ENCODE peak calls at places on chromosomes 11 and 22, in seven cellular contexts. One of them, this sample, is unnamed.

GRCh38 chr11:121282376-121282775 is 10.2 kb upstream of the SC5D start:
- DNase-seq in fibroblast of lung: no peak
- DNase-seq in astrocyte of the spinal cord: no peak
- DNase-seq in fibroblast of the aortic adventitia: no peak
- DNase-seq in progenitor cell of endocrine pancreas: no peak
- DNase-seq in OCI-M1: no peak
- DNase-seq in T-cell: no peak
- DNase-seq in this sample: no peak

GRCh38 chr22:28231423-28231822 is 312.4 kb upstream of the PITPNB start:
- DNase-seq in astrocyte of the spinal cord: peak
- DNase-seq in fibroblast of the aortic adventitia: peak
- DNase-seq in progenitor cell of endocrine pancreas: no peak
- DNase-seq in fibroblast of lung: peak
- DNase-seq in T-cell: no peak
- DNase-seq in OCI-M1: no peak
- DNase-seq in this sample: no peak

GRCh38 chr22:42180349-42180842 is 49.8 kb upstream of the CYP2D6 start:
- DNase-seq in progenitor cell of endocrine pancreas: no peak
- DNase-seq in astrocyte of the spinal cord: peak
- DNase-seq in OCI-M1: peak
- DNase-seq in T-cell: peak
- DNase-seq in fibroblast of the aortic adventitia: peak
- DNase-seq in fibroblast of lung: peak
- DNase-seq in this sample: no peak

GRCh38 chr11:20397281-20397680 is 9.8 kb downstream of the PRMT3 start:
- DNase-seq in astrocyte of the spinal cord: peak
- DNase-seq in fibroblast of the aortic adventitia: peak
- DNase-seq in OCI-M1: peak
- DNase-seq in fibroblast of lung: peak
- DNase-seq in T-cell: no peak
- DNase-seq in progenitor cell of endocrine pancreas: no peak
- DNase-seq in this sample: peak

GRCh38 chr11:100929377-100929776 is 200.2 kb downstream of the PGR start:
- DNase-seq in astrocyte of the spinal cord: peak
- DNase-seq in OCI-M1: peak
- DNase-seq in T-cell: no peak
- DNase-seq in fibroblast of the aortic adventitia: peak
- DNase-seq in fibroblast of lung: peak
- DNase-seq in progenitor cell of endocrine pancreas: no peak
- DNase-seq in this sample: peak

GRCh38 chr11:9206496-9206895 is 58.7 kb downstream of the DENND5A start:
- DNase-seq in fibroblast of the aortic adventitia: peak
- DNase-seq in progenitor cell of endocrine pancreas: no peak
- DNase-seq in fibroblast of lung: peak
- DNase-seq in OCI-M1: no peak
- DNase-seq in astrocyte of the spinal cord: peak
- DNase-seq in T-cell: no peak
- DNase-seq in this sample: no peak

GRCh38 chr11:115919341-115920086 is 415.3 kb upstream of the CADM1 start:
- DNase-seq in OCI-M1: no peak
- DNase-seq in fibroblast of lung: peak
- DNase-seq in T-cell: no peak
- DNase-seq in progenitor cell of endocrine pancreas: no peak
- DNase-seq in fibroblast of the aortic adventitia: no peak
- DNase-seq in astrocyte of the spinal cord: peak
- DNase-seq in this sample: peak

GRCh38 chr11:35214792-35215193 is 75.8 kb downstream of the CD44 start:
- DNase-seq in OCI-M1: no peak
- DNase-seq in progenitor cell of endocrine pancreas: no peak
- DNase-seq in fibroblast of the aortic adventitia: peak
- DNase-seq in T-cell: no peak
- DNase-seq in astrocyte of the spinal cord: peak
- DNase-seq in fibroblast of lung: peak
- DNase-seq in this sample: peak

GRCh38 chr11:8090756-8091155 is 9.7 kb downstream of the TUB start:
- DNase-seq in OCI-M1: peak
- DNase-seq in T-cell: no peak
- DNase-seq in fibroblast of lung: peak
- DNase-seq in fibroblast of the aortic adventitia: peak
- DNase-seq in astrocyte of the spinal cord: no peak
- DNase-seq in progenitor cell of endocrine pancreas: peak
- DNase-seq in this sample: no peak

GRCh38 chr11:69732910-69733309 is 29.1 kb upstream of the FGF19 start:
- DNase-seq in OCI-M1: no peak
- DNase-seq in astrocyte of the spinal cord: no peak
- DNase-seq in fibroblast of lung: no peak
- DNase-seq in fibroblast of the aortic adventitia: no peak
- DNase-seq in progenitor cell of endocrine pancreas: no peak
- DNase-seq in T-cell: no peak
- DNase-seq in this sample: no peak

GRCh38 chr22:47125603-47126002 is 363.2 kb downstream of the TBC1D22A start:
- DNase-seq in fibroblast of lung: no peak
- DNase-seq in fibroblast of the aortic adventitia: no peak
- DNase-seq in T-cell: no peak
- DNase-seq in OCI-M1: no peak
- DNase-seq in progenitor cell of endocrine pancreas: no peak
- DNase-seq in astrocyte of the spinal cord: no peak
- DNase-seq in this sample: no peak

GRCh38 chr11:101442171-101442570 is 141.6 kb downstream of the TRPC6 start:
- DNase-seq in progenitor cell of endocrine pancreas: no peak
- DNase-seq in T-cell: no peak
- DNase-seq in OCI-M1: no peak
- DNase-seq in astrocyte of the spinal cord: peak
- DNase-seq in fibroblast of lung: peak
- DNase-seq in fibroblast of the aortic adventitia: peak
- DNase-seq in this sample: peak

GRCh38 chr11:124674168-124674517 is 439 bp downstream of the SPA17 start:
- DNase-seq in astrocyte of the spinal cord: no peak
- DNase-seq in fibroblast of the aortic adventitia: no peak
- DNase-seq in T-cell: no peak
- DNase-seq in progenitor cell of endocrine pancreas: no peak
- DNase-seq in OCI-M1: no peak
- DNase-seq in fibroblast of lung: peak
- DNase-seq in this sample: no peak

GRCh38 chr11:102237096-102237735 is 80.1 kb upstream of the BIRC3 start:
- DNase-seq in progenitor cell of endocrine pancreas: no peak
- DNase-seq in fibroblast of lung: peak
- DNase-seq in OCI-M1: no peak
- DNase-seq in fibroblast of the aortic adventitia: peak
- DNase-seq in astrocyte of the spinal cord: peak
- DNase-seq in T-cell: no peak
- DNase-seq in this sample: no peak

GRCh38 chr11:37704791-37705190 is 1106.8 kb upstream of the RAG2 start:
- DNase-seq in fibroblast of lung: no peak
- DNase-seq in OCI-M1: no peak
- DNase-seq in astrocyte of the spinal cord: no peak
- DNase-seq in T-cell: no peak
- DNase-seq in progenitor cell of endocrine pancreas: no peak
- DNase-seq in fibroblast of the aortic adventitia: peak
- DNase-seq in this sample: no peak

GRCh38 chr11:46345881-46346484 is 1.3 kb upstream of the DGKZ start:
- DNase-seq in fibroblast of lung: no peak
- DNase-seq in fibroblast of the aortic adventitia: no peak
- DNase-seq in T-cell: no peak
- DNase-seq in astrocyte of the spinal cord: no peak
- DNase-seq in OCI-M1: no peak
- DNase-seq in progenitor cell of endocrine pancreas: no peak
- DNase-seq in this sample: no peak

GRCh38 chr11:125201525-125202121 is 37.1 kb downstream of the PKNOX2 start:
- DNase-seq in fibroblast of the aortic adventitia: peak
- DNase-seq in fibroblast of lung: peak
- DNase-seq in progenitor cell of endocrine pancreas: no peak
- DNase-seq in astrocyte of the spinal cord: no peak
- DNase-seq in T-cell: no peak
- DNase-seq in OCI-M1: no peak
- DNase-seq in this sample: no peak

GRCh38 chr11:86553322-86553721 is 119.1 kb downstream of the ME3 start:
- DNase-seq in fibroblast of the aortic adventitia: no peak
- DNase-seq in fibroblast of lung: no peak
- DNase-seq in progenitor cell of endocrine pancreas: no peak
- DNase-seq in OCI-M1: no peak
- DNase-seq in astrocyte of the spinal cord: no peak
- DNase-seq in T-cell: no peak
- DNase-seq in this sample: no peak

GRCh38 chr11:27254744-27255446 is 108.1 kb downstream of the CCDC34 start:
- DNase-seq in astrocyte of the spinal cord: peak
- DNase-seq in fibroblast of the aortic adventitia: peak
- DNase-seq in T-cell: no peak
- DNase-seq in fibroblast of lung: peak
- DNase-seq in OCI-M1: no peak
- DNase-seq in progenitor cell of endocrine pancreas: no peak
- DNase-seq in this sample: no peak

GRCh38 chr11:49208006-49208721 is at the start of gene FOLH1:
- DNase-seq in OCI-M1: peak
- DNase-seq in fibroblast of the aortic adventitia: no peak
- DNase-seq in progenitor cell of endocrine pancreas: no peak
- DNase-seq in T-cell: no peak
- DNase-seq in astrocyte of the spinal cord: no peak
- DNase-seq in fibroblast of lung: no peak
- DNase-seq in this sample: no peak

GRCh38 chr22:38080847-38081635 is 2.9 kb downstream of the SLC16A8 start:
- DNase-seq in fibroblast of the aortic adventitia: peak
- DNase-seq in astrocyte of the spinal cord: peak
- DNase-seq in progenitor cell of endocrine pancreas: no peak
- DNase-seq in fibroblast of lung: peak
- DNase-seq in T-cell: no peak
- DNase-seq in OCI-M1: no peak
- DNase-seq in this sample: no peak

GRCh38 chr11:62757846-62758788 is 3.3 kb upstream of the POLR2G start:
- DNase-seq in astrocyte of the spinal cord: no peak
- DNase-seq in T-cell: no peak
- DNase-seq in progenitor cell of endocrine pancreas: no peak
- DNase-seq in fibroblast of lung: no peak
- DNase-seq in OCI-M1: no peak
- DNase-seq in fibroblast of the aortic adventitia: no peak
- DNase-seq in this sample: no peak

GRCh38 chr22:21800552-21801303 is 65.1 kb upstream of the YPEL1 start:
- DNase-seq in T-cell: no peak
- DNase-seq in fibroblast of lung: no peak
- DNase-seq in OCI-M1: no peak
- DNase-seq in progenitor cell of endocrine pancreas: no peak
- DNase-seq in fibroblast of the aortic adventitia: no peak
- DNase-seq in astrocyte of the spinal cord: no peak
- DNase-seq in this sample: no peak

GRCh38 chr11:82902880-82903279 is 1.3 kb downstream of the DDIAS start:
- DNase-seq in astrocyte of the spinal cord: no peak
- DNase-seq in OCI-M1: no peak
- DNase-seq in fibroblast of the aortic adventitia: no peak
- DNase-seq in fibroblast of lung: no peak
- DNase-seq in progenitor cell of endocrine pancreas: no peak
- DNase-seq in T-cell: no peak
- DNase-seq in this sample: no peak

GRCh38 chr11:16815047-16815767 is 76.8 kb downstream of the C11orf58 start:
- DNase-seq in astrocyte of the spinal cord: peak
- DNase-seq in fibroblast of lung: peak
- DNase-seq in OCI-M1: no peak
- DNase-seq in fibroblast of the aortic adventitia: peak
- DNase-seq in T-cell: no peak
- DNase-seq in progenitor cell of endocrine pancreas: no peak
- DNase-seq in this sample: peak

GRCh38 chr11:3810951-3811350 is 2.6 kb downstream of the PGAP2 start:
- DNase-seq in fibroblast of lung: no peak
- DNase-seq in T-cell: no peak
- DNase-seq in astrocyte of the spinal cord: no peak
- DNase-seq in progenitor cell of endocrine pancreas: no peak
- DNase-seq in fibroblast of the aortic adventitia: peak
- DNase-seq in OCI-M1: no peak
- DNase-seq in this sample: no peak

GRCh38 chr11:15139101-15139770 is 24.5 kb downstream of the INSC start:
- DNase-seq in progenitor cell of endocrine pancreas: no peak
- DNase-seq in fibroblast of the aortic adventitia: no peak
- DNase-seq in OCI-M1: no peak
- DNase-seq in fibroblast of lung: no peak
- DNase-seq in astrocyte of the spinal cord: no peak
- DNase-seq in T-cell: no peak
- DNase-seq in this sample: no peak

GRCh38 chr22:48950151-48950915 is 877.3 kb downstream of the BRD1 start:
- DNase-seq in fibroblast of lung: no peak
- DNase-seq in fibroblast of the aortic adventitia: no peak
- DNase-seq in astrocyte of the spinal cord: no peak
- DNase-seq in T-cell: no peak
- DNase-seq in OCI-M1: no peak
- DNase-seq in progenitor cell of endocrine pancreas: no peak
- DNase-seq in this sample: no peak

GRCh38 chr11:36157151-36157519 is 132.1 kb downstream of the COMMD9 start:
- DNase-seq in OCI-M1: no peak
- DNase-seq in T-cell: no peak
- DNase-seq in fibroblast of the aortic adventitia: peak
- DNase-seq in astrocyte of the spinal cord: no peak
- DNase-seq in fibroblast of lung: no peak
- DNase-seq in progenitor cell of endocrine pancreas: no peak
- DNase-seq in this sample: no peak

GRCh38 chr22:46450931-46451660 is 86.3 kb downstream of the CELSR1 start:
- DNase-seq in fibroblast of lung: no peak
- DNase-seq in progenitor cell of endocrine pancreas: no peak
- DNase-seq in T-cell: no peak
- DNase-seq in OCI-M1: no peak
- DNase-seq in astrocyte of the spinal cord: no peak
- DNase-seq in fibroblast of the aortic adventitia: no peak
- DNase-seq in this sample: no peak

GRCh38 chr11:115682101-115682500 is 177.9 kb upstream of the CADM1 start:
- DNase-seq in astrocyte of the spinal cord: no peak
- DNase-seq in fibroblast of lung: peak
- DNase-seq in fibroblast of the aortic adventitia: no peak
- DNase-seq in OCI-M1: no peak
- DNase-seq in T-cell: no peak
- DNase-seq in progenitor cell of endocrine pancreas: no peak
- DNase-seq in this sample: no peak

GRCh38 chr11:70732493-70733206 is 334.3 kb downstream of the CTTN start:
- DNase-seq in astrocyte of the spinal cord: no peak
- DNase-seq in T-cell: no peak
- DNase-seq in fibroblast of lung: no peak
- DNase-seq in progenitor cell of endocrine pancreas: no peak
- DNase-seq in fibroblast of the aortic adventitia: no peak
- DNase-seq in OCI-M1: no peak
- DNase-seq in this sample: no peak

GRCh38 chr11:47449541-47449940 is 605 bp upstream of the RAPSN start:
- DNase-seq in fibroblast of the aortic adventitia: no peak
- DNase-seq in fibroblast of lung: no peak
- DNase-seq in astrocyte of the spinal cord: no peak
- DNase-seq in OCI-M1: no peak
- DNase-seq in T-cell: no peak
- DNase-seq in progenitor cell of endocrine pancreas: no peak
- DNase-seq in this sample: no peak

GRCh38 chr22:28788601-28789000 is 11.8 kb downstream of the XBP1 start:
- DNase-seq in T-cell: no peak
- DNase-seq in astrocyte of the spinal cord: no peak
- DNase-seq in OCI-M1: no peak
- DNase-seq in fibroblast of lung: no peak
- DNase-seq in progenitor cell of endocrine pancreas: no peak
- DNase-seq in fibroblast of the aortic adventitia: no peak
- DNase-seq in this sample: no peak

GRCh38 chr11:17752144-17752543 is 17.6 kb downstream of the KCNC1 start:
- DNase-seq in T-cell: no peak
- DNase-seq in OCI-M1: no peak
- DNase-seq in progenitor cell of endocrine pancreas: no peak
- DNase-seq in fibroblast of the aortic adventitia: no peak
- DNase-seq in astrocyte of the spinal cord: no peak
- DNase-seq in fibroblast of lung: no peak
- DNase-seq in this sample: no peak